ENCODE peak calls at places on chromosomes 13 and 19, in seven cellular contexts. O is WTC11, G is Caco-2, E is astrocyte, B is cardiac muscle cell, R is uterus, F is epithelial cell of proximal tubule. Z is an unnamed sample.

GRCh38 chr13:94329277-94329676 is 150.2 kb downstream of the DCT start:
- DNase-seq in O (no peak), G (no peak), E (peak; percentile 72), B (no peak), R (peak; percentile 48), F (no peak), Z (no peak)

GRCh38 chr19:48837081-48837524 is 812 bp upstream of the HSD17B14 start:
- DNase-seq in O (peak; percentile 97), G (peak; percentile 65), E (peak; percentile 82), B (peak; percentile 96), R (peak; percentile 93), F (no peak), Z (peak; percentile 96)

GRCh38 chr19:15249560-15249874 is 17.3 kb upstream of the EPHX3 start:
- DNase-seq in O (no peak), G (no peak), E (no peak), B (no peak), R (no peak), F (no peak), Z (no peak)

GRCh38 chr13:111904701-111905608 is 162.0 kb upstream of the SOX1 start:
- DNase-seq in O (peak; percentile 22), G (peak; percentile 32), E (no peak), B (no peak), R (no peak), F (no peak), Z (no peak)

GRCh38 chr13:21884299-21884878 is 213.5 kb downstream of the FGF9 start:
- DNase-seq in O (no peak), G (no peak), E (no peak), B (no peak), R (no peak), F (no peak), Z (no peak)

GRCh38 chr19:33430674-33431277 is 57.3 kb downstream of the CEBPG start:
- DNase-seq in O (peak; percentile 81), G (peak; percentile 72), E (peak; percentile 40), B (peak; percentile 76), R (peak; percentile 35), F (no peak), Z (peak; percentile 84)

GRCh38 chr19:35017507-35017906 is 12.8 kb upstream of the SCN1B start:
- DNase-seq in O (no peak), G (no peak), E (no peak), B (no peak), R (no peak), F (no peak), Z (no peak)

GRCh38 chr19:38245826-38246498 is 10.2 kb downstream of the PPP1R14A start:
- DNase-seq in O (no peak), G (no peak), E (no peak), B (no peak), R (no peak), F (no peak), Z (no peak)

GRCh38 chr13:113821847-113822246 is 42.0 kb downstream of the GAS6 start:
- DNase-seq in O (no peak), G (no peak), E (no peak), B (no peak), R (peak; percentile 47), F (no peak), Z (no peak)

GRCh38 chr19:56611288-56611687 is 16.2 kb downstream of the ZNF71 start:
- DNase-seq in O (no peak), G (no peak), E (no peak), B (no peak), R (no peak), F (no peak), Z (no peak)
- TF ChIP-seq CTCF in O (no peak), G (no peak), E (no peak), B (no peak), R (no peak), F (no peak), Z (no peak)

DNA sequence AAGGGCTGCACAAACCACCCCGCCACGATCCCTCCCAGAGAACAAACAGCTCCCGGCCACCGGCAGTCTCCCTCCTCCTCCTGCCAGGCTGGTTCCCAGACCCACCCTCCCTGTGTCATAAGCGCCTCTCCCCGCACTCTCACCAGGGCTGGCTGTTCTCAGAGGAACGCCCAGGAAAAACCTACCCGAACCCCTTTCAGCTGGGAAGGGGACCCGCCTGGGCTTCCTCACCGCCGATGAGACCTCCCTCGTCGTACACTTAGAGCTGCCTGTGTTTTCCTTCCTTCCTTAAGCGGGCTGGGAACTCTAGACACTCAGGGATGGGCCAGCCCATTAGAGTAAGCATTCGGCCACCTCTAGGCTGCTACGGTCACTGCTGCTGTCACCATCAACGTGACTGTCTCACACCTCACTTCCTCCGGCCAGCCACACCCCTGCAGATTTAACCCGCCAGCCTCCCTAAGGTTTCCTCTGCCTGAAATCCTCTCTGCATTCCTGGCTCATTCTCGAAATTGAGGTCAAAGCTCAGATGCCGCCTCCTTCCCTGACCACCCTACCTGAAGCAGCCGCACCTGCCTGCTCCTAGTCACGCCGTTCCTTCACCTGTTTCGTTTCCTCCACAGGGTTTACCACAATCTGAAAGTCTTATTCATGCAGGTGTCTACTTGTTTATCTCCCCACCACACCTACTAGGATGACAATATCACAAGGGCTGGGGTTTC is 6.3 kb upstream of the RDH13 start:
- DNase-seq in O (peak; percentile 50), G (peak; percentile 95), E (no peak), B (no peak), R (no peak), F (no peak), Z (no peak)
- TF ChIP-seq CTCF in O (no peak), G (no peak), E (no peak), B (no peak), R (no peak), F (no peak), Z (no peak)

GRCh38 chr13:101298517-101298916 is 117.8 kb downstream of the NALCN start:
- DNase-seq in O (no peak), G (no peak), E (no peak), B (no peak), R (no peak), F (no peak), Z (no peak)
- TF ChIP-seq CTCF in O (no peak), G (no peak), E (no peak), B (no peak), R (no peak), F (no peak), Z (no peak)

GRCh38 chr13:66265446-66265845 is 964.7 kb downstream of the PCDH9 start:
- DNase-seq in O (no peak), G (no peak), E (peak; percentile 56), B (no peak), R (no peak), F (peak; percentile 10), Z (no peak)

GRCh38 chr13:66262330-66262729 is 967.8 kb downstream of the PCDH9 start:
- DNase-seq in O (no peak), G (no peak), E (no peak), B (no peak), R (no peak), F (no peak), Z (no peak)

GRCh38 chr13:66266761-66267160 is 963.4 kb downstream of the PCDH9 start:
- DNase-seq in O (no peak), G (no peak), E (no peak), B (no peak), R (no peak), F (no peak), Z (no peak)

GRCh38 chr13:66264976-66265375 is 965.2 kb downstream of the PCDH9 start:
- DNase-seq in O (no peak), G (no peak), E (peak; percentile 62), B (no peak), R (no peak), F (peak; percentile 40), Z (no peak)

GRCh38 chr13:66266348-66266747 is 963.8 kb downstream of the PCDH9 start:
- DNase-seq in O (no peak), G (no peak), E (no peak), B (no peak), R (no peak), F (no peak), Z (no peak)
- TF ChIP-seq CTCF in O (no peak), G (no peak), E (no peak), B (no peak), R (no peak), F (no peak), Z (no peak)

Z was measured in GM13976.